ENCODE peak calls at places on chromosomes 7 and 10, in six cellular contexts. D, L, O, T, I and X are unnamed samples.

GRCh38 chr10:9781681-9782080 is 1236.0 kb upstream of the CELF2 start:
- DNase-seq in D (no peak), L (no peak), O (no peak), T (no peak), I (no peak), X (no peak)

GRCh38 chr7:138907849-138908248 is 73.3 kb downstream of the KIAA1549 start:
- DNase-seq in D (no peak), L (no peak), O (no peak), T (no peak), I (no peak), X (no peak)

GRCh38 chr7:17185690-17186070 is 112.8 kb upstream of the AHR start:
- DNase-seq in D (no peak), L (no peak), O (no peak), T (no peak), I (no peak), X (no peak)

GRCh38 chr10:70619271-70620019 is 16.9 kb upstream of the PRF1 start:
- DNase-seq in D (no peak), L (peak), O (peak), T (no peak), I (no peak), X (no peak)

GRCh38 chr7:122528879-122529481 is 169.9 kb downstream of the RNF133 start:
- DNase-seq in D (no peak), L (peak), O (peak), T (no peak), I (no peak), X (no peak)

GRCh38 chr7:69358163-69358821 is 240.0 kb upstream of the AUTS2 start:
- DNase-seq in D (no peak), L (no peak), O (no peak), T (no peak), I (no peak), X (no peak)

GRCh38 chr10:31949266-31949665 is 20.6 kb upstream of the ARHGAP12 start:
- DNase-seq in D (no peak), L (no peak), O (no peak), T (no peak), I (no peak), X (no peak)

GRCh38 chr7:88337556-88337955 is 30.9 kb upstream of the STEAP4 start:
- DNase-seq in D (no peak), L (no peak), O (peak), T (no peak), I (no peak), X (no peak)

GRCh38 chr7:5773661-5774086 is 7.8 kb downstream of the RNF216 start:
- DNase-seq in D (no peak), L (peak), O (peak), T (no peak), I (no peak), X (no peak)

GRCh38 chr7:47428052-47428779 is 153.7 kb downstream of the TNS3 start:
- DNase-seq in D (no peak), L (no peak), O (no peak), T (no peak), I (no peak), X (no peak)

GRCh38 chr7:32072397-32072796 is 2.2 kb upstream of the PDE1C start:
- DNase-seq in D (no peak), L (no peak), O (no peak), T (no peak), I (no peak), X (no peak)

GRCh38 chr7:46610746-46611145 is 689.7 kb upstream of the IGFBP3 start:
- DNase-seq in D (no peak), L (no peak), O (no peak), T (no peak), I (no peak), X (no peak)

GRCh38 chr7:32496052-32496813 is 944 bp downstream of the AVL9 start:
- DNase-seq in D (no peak), L (no peak), O (no peak), T (no peak), I (no peak), X (no peak)

GRCh38 chr7:107934991-107935770 is 44.2 kb downstream of the DLD start:
- DNase-seq in D (no peak), L (no peak), O (no peak), T (no peak), I (no peak), X (no peak)

GRCh38 chr7:42722726-42723125 is 189.1 kb downstream of the C7orf25 start:
- DNase-seq in D (no peak), L (no peak), O (no peak), T (no peak), I (no peak), X (no peak)

GRCh38 chr7:133950856-133951255 is 176.3 kb upstream of the LRGUK start:
- DNase-seq in D (no peak), L (no peak), O (no peak), T (no peak), I (no peak), X (peak)

GRCh38 chr10:89695307-89695706 is 6.1 kb upstream of the KIF20B start:
- DNase-seq in D (no peak), L (no peak), O (peak), T (no peak), I (no peak), X (no peak)

GRCh38 chr7:44396931-44397525 is 71.6 kb upstream of the CAMK2B start:
- DNase-seq in D (peak), L (no peak), O (no peak), T (no peak), I (no peak), X (peak)

GRCh38 chr7:26436996-26437547 is 145.4 kb downstream of the SNX10 start:
- DNase-seq in D (no peak), L (no peak), O (no peak), T (no peak), I (no peak), X (no peak)

GRCh38 chr7:95209276-95209675 is 115.1 kb downstream of the PON1 start:
- DNase-seq in D (no peak), L (no peak), O (no peak), T (no peak), I (no peak), X (no peak)

GRCh38 chr7:26348987-26349809 is 57.5 kb downstream of the SNX10 start:
- DNase-seq in D (no peak), L (no peak), O (peak), T (no peak), I (no peak), X (no peak)

GRCh38 chr10:90504172-90504571 is 353.7 kb downstream of the HTR7 start:
- DNase-seq in D (no peak), L (no peak), O (no peak), T (no peak), I (no peak), X (no peak)

GRCh38 chr10:97596101-97597055 is 6.9 kb downstream of the C10orf62 start:
- DNase-seq in D (peak), L (peak), O (peak), T (no peak), I (peak), X (no peak)

GRCh38 chr10:70652761-70653657 is 19.3 kb upstream of the ADAMTS14 start:
- DNase-seq in D (no peak), L (no peak), O (peak), T (peak), I (peak), X (peak)

GRCh38 chr7:71173955-71174354 is 42.0 kb downstream of the GALNT17 start:
- DNase-seq in D (no peak), L (no peak), O (no peak), T (peak), I (no peak), X (no peak)

GRCh38 chr7:43113622-43114450 is 1.4 kb downstream of the HECW1 start:
- DNase-seq in D (no peak), L (no peak), O (no peak), T (no peak), I (no peak), X (no peak)

GRCh38 chr10:122648599-122649428 is 50.8 kb downstream of the C10orf120 start:
- DNase-seq in D (no peak), L (peak), O (no peak), T (peak), I (peak), X (no peak)

GRCh38 chr7:74203157-74203556 is 6.6 kb upstream of the LAT2 start:
- DNase-seq in D (no peak), L (no peak), O (no peak), T (no peak), I (no peak), X (no peak)

GRCh38 chr7:29563590-29564454 is at the start of gene PRR15:
- DNase-seq in D (peak), L (peak), O (peak), T (no peak), I (peak), X (peak)

GRCh38 chr10:43398939-43399871 is 9.8 kb downstream of the HNRNPF start:
- DNase-seq in D (no peak), L (no peak), O (peak), T (no peak), I (no peak), X (no peak)

GRCh38 chr7:140587243-140587642 is 53.4 kb downstream of the DENND2A start:
- DNase-seq in D (no peak), L (no peak), O (no peak), T (no peak), I (no peak), X (no peak)

GRCh38 chr7:5689118-5689517 is 92.3 kb downstream of the RNF216 start:
- DNase-seq in D (no peak), L (no peak), O (no peak), T (no peak), I (no peak), X (no peak)

GRCh38 chr10:69458426-69459100 is 7.3 kb downstream of the TSPAN15 start:
- DNase-seq in D (no peak), L (peak), O (peak), T (no peak), I (peak), X (no peak)

GRCh38 chr7:48992816-48993215 is 68.5 kb downstream of the CDC14C start:
- DNase-seq in D (no peak), L (no peak), O (no peak), T (no peak), I (no peak), X (no peak)

GRCh38 chr10:101816375-101816773 is 1.9 kb downstream of the OGA start:
- DNase-seq in D (no peak), L (no peak), O (no peak), T (no peak), I (no peak), X (no peak)
- H3K27ac ChIP-seq in D (peak), L (no peak), O (no peak), T (peak), I (peak), X (peak)

GRCh38 chr7:91137447-91137846 is 126.8 kb upstream of the FZD1 start:
- DNase-seq in D (no peak), L (no peak), O (no peak), T (no peak), I (no peak), X (no peak)

GRCh38 chr7:91142743-91143142 is 121.5 kb upstream of the FZD1 start:
- DNase-seq in D (no peak), L (no peak), O (no peak), T (no peak), I (no peak), X (no peak)

GRCh38 chr7:91140286-91140685 is 123.9 kb upstream of the FZD1 start:
- DNase-seq in D (no peak), L (no peak), O (no peak), T (no peak), I (no peak), X (no peak)

GRCh38 chr7:91137969-91138368 is 126.3 kb upstream of the FZD1 start:
- DNase-seq in D (no peak), L (no peak), O (no peak), T (no peak), I (no peak), X (no peak)

GRCh38 chr7:91140982-91141381 is 123.3 kb upstream of the FZD1 start:
- DNase-seq in D (no peak), L (no peak), O (no peak), T (no peak), I (no peak), X (peak)
- H3K27ac ChIP-seq in D (no peak), L (no peak), O (no peak), T (no peak), I (no peak), X (no peak)

DNA sequence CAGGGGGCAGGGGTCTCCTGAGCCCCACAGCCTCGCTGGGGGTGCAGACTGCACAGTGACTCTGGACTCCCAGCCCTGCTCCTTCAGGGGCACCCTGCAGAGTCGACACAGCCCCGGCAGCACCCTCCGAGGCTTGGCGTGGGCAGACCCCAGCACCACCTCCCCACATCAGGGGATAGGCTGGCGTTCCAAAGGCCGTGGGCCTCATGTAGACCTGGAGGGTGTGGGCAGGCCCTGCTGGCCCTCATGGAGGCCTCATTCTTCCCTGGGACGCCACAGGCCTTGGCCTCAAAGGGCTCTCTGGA is 265.9 kb downstream of the ELFN1 start:
- DNase-seq in D (peak), L (no peak), O (no peak), T (no peak), I (no peak), X (no peak)
- H3K27ac ChIP-seq in D (no peak), L (no peak), O (no peak), T (no peak), I (no peak), X (no peak)

GRCh38 chr10:73404690-73405089 is 9.2 kb downstream of the ANXA7 start:
- DNase-seq in D (no peak), L (no peak), O (no peak), T (no peak), I (no peak), X (no peak)
- H3K27ac ChIP-seq in D (no peak), L (no peak), O (no peak), T (no peak), I (peak), X (no peak)

DNA sequence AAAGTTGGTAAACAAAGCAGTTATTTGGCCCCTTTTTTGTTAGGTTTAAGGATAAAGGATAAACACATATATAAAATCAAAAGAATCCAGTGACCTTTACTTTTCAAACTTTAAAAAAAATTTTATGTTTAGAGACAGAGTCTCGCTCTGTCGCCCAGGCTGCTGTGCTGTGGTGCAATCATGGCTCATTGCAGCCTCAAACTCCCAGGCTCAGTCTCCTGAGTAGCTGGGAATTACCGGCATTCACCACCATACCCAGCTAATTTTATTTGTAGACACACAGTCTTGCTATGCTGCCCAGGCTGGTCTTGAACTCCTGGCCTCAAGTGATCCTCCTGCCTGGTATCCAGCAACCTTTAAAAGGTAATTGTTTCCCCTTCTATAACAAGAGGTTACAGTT is 31.3 kb downstream of the GNA12 start:
- DNase-seq in D (no peak), L (no peak), O (no peak), T (no peak), I (no peak), X (no peak)
- H3K27ac ChIP-seq in D (no peak), L (no peak), O (peak), T (peak), I (no peak), X (no peak)

GRCh38 chr7:1004018-1004880 is 21.3 kb downstream of the CYP2W1 start:
- DNase-seq in D (no peak), L (no peak), O (no peak), T (no peak), I (no peak), X (no peak)
- H3K27ac ChIP-seq in D (no peak), L (no peak), O (no peak), T (no peak), I (no peak), X (no peak)

GRCh38 chr10:112973046-112973445 is 23.0 kb downstream of the TCF7L2 start:
- DNase-seq in D (no peak), L (no peak), O (no peak), T (no peak), I (no peak), X (no peak)
- H3K27ac ChIP-seq in D (no peak), L (no peak), O (no peak), T (no peak), I (no peak), X (no peak)

DNA sequence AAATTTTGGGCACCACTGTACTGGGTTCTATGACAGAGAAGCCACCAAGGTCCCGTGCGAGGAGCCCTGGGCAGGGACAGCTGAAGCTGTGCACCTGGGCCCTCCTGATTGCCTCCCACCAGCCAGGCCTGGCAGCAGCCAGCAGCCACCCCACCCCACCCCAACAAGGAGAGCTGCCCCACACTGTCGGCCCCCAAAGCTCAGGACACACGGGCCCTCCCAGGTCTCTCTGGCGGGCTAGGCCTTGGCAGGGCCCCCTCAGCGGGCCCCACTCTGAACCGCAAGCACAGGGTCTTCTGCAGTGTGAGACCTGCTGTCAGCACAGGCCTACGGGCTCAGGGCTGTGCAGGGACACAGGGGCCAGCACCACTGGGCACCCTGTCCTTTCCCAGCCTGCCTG is 5.5 kb downstream of the GPR146 start:
- DNase-seq in D (peak), L (no peak), O (no peak), T (no peak), I (no peak), X (peak)
- H3K27ac ChIP-seq in D (peak), L (no peak), O (no peak), T (peak), I (no peak), X (peak)

DNA sequence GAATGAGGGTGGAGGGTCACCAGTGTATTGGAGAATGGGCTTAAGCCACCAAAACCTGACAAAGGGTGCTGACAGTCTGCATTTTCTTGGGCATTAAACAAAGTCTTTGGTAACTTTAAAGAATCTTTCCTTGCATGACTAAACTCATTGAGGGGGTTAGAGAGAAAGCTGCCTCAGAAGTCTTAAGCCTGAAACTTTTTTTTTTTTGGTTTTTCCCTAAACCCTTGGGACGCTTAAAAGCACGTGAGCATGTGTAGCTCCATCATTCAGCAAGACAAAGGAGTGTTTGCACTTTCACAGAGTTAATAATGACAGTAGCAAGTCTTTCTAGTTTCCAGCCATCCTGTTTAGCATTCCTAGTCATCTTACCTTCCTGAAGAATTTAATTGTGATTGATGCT is 110.7 kb downstream of the LRMDA start:
- DNase-seq in D (no peak), L (no peak), O (no peak), T (no peak), I (no peak), X (no peak)
- H3K27ac ChIP-seq in D (no peak), L (no peak), O (no peak), T (no peak), I (no peak), X (no peak)

GRCh38 chr10:528173-529165 is 161.0 kb downstream of the DIP2C start:
- DNase-seq in D (peak), L (no peak), O (no peak), T (no peak), I (no peak), X (no peak)
- H3K27ac ChIP-seq in D (no peak), L (no peak), O (no peak), T (no peak), I (no peak), X (no peak)